ENCODE peak calls at places on chromosomes 5 and 9, in ten cellular contexts. Q is HS-5; Z is stimulated activated CD4-positive, alpha-beta T cell treated with anti-CD3 and anti-CD28 coated beads, Interleukin-4, amount 100 ng/mL, for 1 hour; T is GM20000; V is AG20443; L is neural crest cell; U is NK-92 treated with Interleukin-12 subunit alpha and Interleukin-12 subunit beta, amount 100 ng/mL, for 24 hours; M is GM19239; D is HuH-7.5; X is CD8-positive, alpha-beta T cell. K is an unnamed sample.

GRCh38 chr5:147935032-147935431 is 28.7 kb upstream of the C5orf46 start:
- DNase-seq in Q (peak; percentile 36), Z (no peak), T (no peak), V (peak; percentile 47), L (no peak), U (no peak), M (no peak), D (peak; percentile 27), X (no peak), K (no peak)

GRCh38 chr9:7003876-7004275 is 246.1 kb downstream of the KDM4C start:
- DNase-seq in Q (no peak), Z (no peak), T (no peak), V (no peak), L (no peak), U (no peak), M (no peak), D (no peak), X (no peak), K (no peak)

GRCh38 chr5:57988808-57989207 is 471.1 kb downstream of the PLK2 start:
- DNase-seq in Q (no peak), Z (no peak), T (no peak), V (no peak), L (no peak), U (no peak), M (no peak), D (no peak), X (no peak), K (no peak)

GRCh38 chr5:158589939-158590338 is 509.8 kb downstream of the EBF1 start:
- DNase-seq in Q (no peak), Z (no peak), T (no peak), V (no peak), L (no peak), U (no peak), M (no peak), D (no peak), X (no peak), K (no peak)

GRCh38 chr5:179550511-179551342 is at the start of gene RUFY1:
- DNase-seq in Q (peak; percentile 53), Z (peak; percentile 85), T (peak; percentile 94), V (peak; percentile 94), L (peak; percentile 67), U (peak; percentile 79), M (peak; percentile 80), D (peak; percentile 94), X (peak; percentile 82), K (peak; percentile 69)

GRCh38 chr5:148421661-148422060 is 37.9 kb downstream of the FBXO38 start:
- DNase-seq in Q (no peak), Z (no peak), T (no peak), V (no peak), L (no peak), U (no peak), M (no peak), D (no peak), X (no peak), K (no peak)

GRCh38 chr9:109926321-109926959 is 146.4 kb downstream of the PALM2AKAP2 start:
- DNase-seq in Q (no peak), Z (no peak), T (peak; percentile 20), V (no peak), L (no peak), U (no peak), M (no peak), D (no peak), X (no peak), K (no peak)

GRCh38 chr9:122016789-122017188 is 76.3 kb downstream of the TTLL11 start:
- DNase-seq in Q (no peak), Z (no peak), T (no peak), V (no peak), L (no peak), U (no peak), M (no peak), D (no peak), X (no peak), K (no peak)

GRCh38 chr9:137055385-137056364 is 1.8 kb upstream of the ENTPD2 start:
- DNase-seq in Q (no peak), Z (no peak), T (no peak), V (peak; percentile 69), L (no peak), U (no peak), M (no peak), D (peak; percentile 88), X (no peak), K (no peak)

GRCh38 chr9:16794871-16795639 is 75.4 kb downstream of the BNC2 start:
- DNase-seq in Q (peak; percentile 73), Z (no peak), T (no peak), V (peak; percentile 93), L (no peak), U (no peak), M (no peak), D (no peak), X (no peak), K (no peak)

GRCh38 chr9:130530932-130531331 is 48.4 kb upstream of the FUBP3 start:
- DNase-seq in Q (no peak), Z (no peak), T (no peak), V (peak; percentile 52), L (no peak), U (no peak), M (no peak), D (no peak), X (no peak), K (no peak)

GRCh38 chr9:131278421-131279111 is 2.3 kb upstream of the FAM78A start:
- DNase-seq in Q (no peak), Z (no peak), T (no peak), V (no peak), L (no peak), U (no peak), M (no peak), D (no peak), X (no peak), K (peak; percentile 35)

GRCh38 chr5:31853398-31854135 is 214.6 kb downstream of the PDZD2 start:
- DNase-seq in Q (no peak), Z (no peak), T (no peak), V (no peak), L (no peak), U (no peak), M (no peak), D (no peak), X (no peak), K (no peak)

GRCh38 chr5:126615286-126615685 is 14.5 kb downstream of the PHAX start:
- DNase-seq in Q (no peak), Z (no peak), T (peak; percentile 41), V (no peak), L (no peak), U (no peak), M (no peak), D (no peak), X (no peak), K (no peak)

GRCh38 chr5:1032551-1033027 is 24.0 kb downstream of the NKD2 start:
- DNase-seq in Q (no peak), Z (no peak), T (no peak), V (no peak), L (no peak), U (no peak), M (no peak), D (no peak), X (no peak), K (no peak)

GRCh38 chr9:74874220-74874619 is 13.5 kb downstream of the TRPM6 start:
- DNase-seq in Q (no peak), Z (no peak), T (no peak), V (no peak), L (no peak), U (no peak), M (no peak), D (no peak), X (no peak), K (no peak)

GRCh38 chr9:106830527-106831140 is 32.3 kb upstream of the ZNF462 start:
- DNase-seq in Q (no peak), Z (no peak), T (no peak), V (peak; percentile 12), L (no peak), U (no peak), M (no peak), D (no peak), X (no peak), K (no peak)

GRCh38 chr9:110048976-110049698 is 158.8 kb downstream of the C9orf152 start:
- DNase-seq in Q (no peak), Z (peak; percentile 10), T (peak; percentile 31), V (peak; percentile 35), L (peak; percentile 21), U (peak; percentile 3), M (no peak), D (no peak), X (no peak), K (no peak)

GRCh38 chr9:136151214-136151804 is 32.6 kb upstream of the TMEM250 start:
- DNase-seq in Q (no peak), Z (no peak), T (no peak), V (no peak), L (no peak), U (no peak), M (no peak), D (no peak), X (no peak), K (no peak)

GRCh38 chr5:127513571-127513970 is 3.9 kb upstream of the PRRC1 start:
- DNase-seq in Q (no peak), Z (no peak), T (no peak), V (no peak), L (no peak), U (no peak), M (no peak), D (no peak), X (no peak), K (no peak)

GRCh38 chr9:137438591-137439157 is 2.5 kb downstream of the ENTPD8 start:
- DNase-seq in Q (no peak), Z (no peak), T (no peak), V (no peak), L (no peak), U (no peak), M (no peak), D (no peak), X (no peak), K (no peak)

GRCh38 chr9:89036862-89037261 is 45.6 kb downstream of the S1PR3 start:
- DNase-seq in Q (no peak), Z (no peak), T (no peak), V (no peak), L (no peak), U (no peak), M (no peak), D (no peak), X (no peak), K (no peak)

GRCh38 chr5:9596256-9596655 is 33.9 kb downstream of the TAS2R1 start:
- DNase-seq in Q (no peak), Z (no peak), T (no peak), V (peak; percentile 15), L (no peak), U (no peak), M (no peak), D (no peak), X (no peak), K (no peak)